ENCODE peak calls at places on chromosomes 2 and 18, in four cellular contexts. R is hepatocyte, H is cardiac muscle cell, X is IMR-90. O is an unnamed sample.

GRCh38 chr2:9333591-9334171 is 89.6 kb downstream of the ITGB1BP1 start:
- DNase-seq in R (peak; percentile 84), H (peak; percentile 85), X (peak; percentile 91), O (peak; percentile 62)

GRCh38 chr2:64784168-64785061 is 130.7 kb upstream of the SERTAD2 start:
- DNase-seq in R (no peak), H (no peak), X (no peak), O (no peak)

GRCh38 chr18:51162617-51163016 is 34.9 kb downstream of the MEX3C start:
- DNase-seq in R (no peak), H (no peak), X (no peak), O (no peak)

GRCh38 chr2:132448771-132449170 is 32.2 kb downstream of the GPR39 start:
- DNase-seq in R (peak; percentile 27), H (peak; percentile 67), X (peak; percentile 55), O (no peak)

GRCh38 chr18:2881490-2882195 is 34.8 kb downstream of the EMILIN2 start:
- DNase-seq in R (no peak), H (peak; percentile 93), X (peak; percentile 88), O (peak; percentile 82)

GRCh38 chr2:160010361-160011145 is 51.9 kb downstream of the PLA2R1 start:
- DNase-seq in R (no peak), H (no peak), X (peak; percentile 13), O (no peak)

GRCh38 chr2:230668939-230669303 is 43.7 kb upstream of the CAB39 start:
- DNase-seq in R (no peak), H (no peak), X (no peak), O (no peak)

GRCh38 chr2:233428008-233428407 is 73.7 kb downstream of the DGKD start:
- DNase-seq in R (no peak), H (no peak), X (no peak), O (no peak)

GRCh38 chr18:49648811-49649210 is 87.0 kb downstream of the LIPG start:
- DNase-seq in R (no peak), H (no peak), X (no peak), O (no peak)

GRCh38 chr2:71299507-71299906 is 32.1 kb upstream of the ZNF638 start:
- DNase-seq in R (peak; percentile 45), H (peak; percentile 62), X (peak; percentile 36), O (no peak)

GRCh38 chr2:217095511-217096205 is 235.8 kb upstream of the TNP1 start:
- DNase-seq in R (no peak), H (no peak), X (no peak), O (no peak)

GRCh38 chr2:174292908-174293307 is 41.8 kb upstream of the SP9 start:
- DNase-seq in R (no peak), H (no peak), X (no peak), O (no peak)

GRCh38 chr2:103139628-103140268 is 377.9 kb downstream of the TMEM182 start:
- DNase-seq in R (no peak), H (no peak), X (no peak), O (no peak)

GRCh38 chr2:103138123-103138886 is 376.5 kb downstream of the TMEM182 start:
- DNase-seq in R (no peak), H (no peak), X (no peak), O (no peak)

GRCh38 chr2:103132536-103133217 is 370.8 kb downstream of the TMEM182 start:
- DNase-seq in R (no peak), H (no peak), X (no peak), O (no peak)

GRCh38 chr2:103135679-103136078 is 373.8 kb downstream of the TMEM182 start:
- DNase-seq in R (no peak), H (no peak), X (no peak), O (no peak)
- H3K36me3 ChIP-seq in R (no peaks in the 10 kb centered on the region), H (no peaks in the 10 kb centered on the region), X (no peaks in the 10 kb centered on the region), O (no peaks in the 10 kb centered on the region)

DNA sequence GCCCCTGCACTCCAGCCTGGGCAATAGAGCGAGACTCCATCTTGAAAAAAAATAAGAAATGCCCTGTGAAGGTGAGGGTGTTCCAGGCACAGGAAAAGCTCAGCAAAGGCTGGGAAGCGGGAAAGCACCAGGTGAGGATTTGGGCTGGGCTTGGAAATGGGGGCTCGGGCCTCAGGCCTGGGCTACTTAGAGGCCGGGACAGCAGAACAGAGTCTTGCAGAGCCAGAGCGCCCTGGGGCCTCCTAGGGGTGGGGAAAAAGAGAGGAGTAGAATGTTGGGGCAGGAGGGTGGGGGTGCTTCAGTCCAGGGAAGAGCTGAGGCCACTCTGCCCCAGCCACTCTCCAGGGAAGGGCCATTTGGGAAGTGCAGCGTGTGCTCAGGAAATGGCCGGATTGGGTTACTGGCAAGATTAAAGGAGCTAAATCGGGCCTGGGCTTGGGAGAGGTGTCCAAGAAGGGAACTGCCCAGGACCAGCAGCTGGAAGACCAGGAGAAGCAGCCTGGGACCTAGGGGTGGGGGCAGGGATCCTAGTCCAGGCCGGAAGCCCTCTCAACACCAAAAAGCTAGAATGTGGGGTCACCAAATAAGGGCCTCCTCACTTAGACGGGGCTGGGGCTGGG is 13.8 kb upstream of the DES start:
- DNase-seq in R (no peak), H (no peak), X (no peak), O (peak; percentile 85)
- H3K27ac ChIP-seq in R (no peak overlapping the region), H (peak overlapping the region; percentile 92), X (no peak overlapping the region), O (peak overlapping the region; percentile 98)

DNA sequence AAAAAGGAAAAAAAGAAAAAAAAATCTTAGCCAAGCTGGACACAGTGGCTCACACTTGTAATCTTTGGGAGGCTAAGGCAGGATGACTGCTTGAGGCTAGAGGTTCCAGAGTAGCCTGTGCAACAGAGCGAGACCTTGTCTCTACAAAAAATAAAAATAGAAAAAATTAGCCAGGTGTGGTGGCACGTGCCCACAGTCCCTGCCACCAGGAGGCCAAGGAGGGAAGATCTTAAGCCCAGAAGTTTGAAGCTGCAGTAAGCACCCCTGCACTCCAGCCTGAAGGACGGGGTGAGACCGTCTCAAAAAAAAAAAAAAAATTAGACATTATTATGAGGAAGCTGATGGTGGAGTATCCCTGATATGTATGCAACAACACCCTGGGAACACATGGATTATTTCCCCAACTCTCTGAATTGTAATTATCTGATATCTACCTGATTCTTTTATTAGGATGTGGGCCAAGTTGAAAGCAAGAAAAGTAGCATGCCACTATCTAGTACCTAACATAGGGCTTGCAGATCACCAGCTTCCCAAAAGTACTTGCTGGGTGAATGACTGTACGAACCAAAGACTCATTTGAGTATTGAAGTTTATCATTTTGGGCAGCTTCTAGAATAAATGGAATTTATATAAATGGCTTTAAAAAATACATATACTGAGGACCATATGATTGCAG is 140.9 kb downstream of the TCF4 start:
- DNase-seq in R (no peak), H (no peak), X (no peak), O (no peak)
- H3K36me3 ChIP-seq in R (no peaks in the 10 kb centered on the region), H (no peaks in the 10 kb centered on the region), X (no peaks in the 10 kb centered on the region), O (no peaks in the 10 kb centered on the region)

DNA sequence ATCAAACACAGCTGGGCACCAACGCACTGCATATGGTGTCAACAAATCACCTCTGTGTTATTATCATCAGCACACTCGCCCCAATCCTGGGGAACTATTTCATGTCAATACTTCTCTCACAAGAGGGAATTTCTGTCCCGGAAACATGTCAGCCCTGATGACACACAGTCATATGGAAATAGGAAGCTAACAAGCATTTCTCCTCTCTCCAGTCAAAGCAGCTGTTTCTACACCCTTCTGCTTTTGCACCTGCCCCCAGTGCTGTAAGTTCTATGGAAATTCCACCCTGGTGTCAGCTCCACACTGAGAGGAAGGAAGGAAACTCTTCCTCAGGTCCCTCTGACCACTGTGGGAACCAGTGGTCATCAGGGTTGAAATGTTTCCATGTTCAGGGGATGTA is 447.6 kb upstream of the ID2 start:
- DNase-seq in R (no peak), H (no peak), X (no peak), O (no peak)
- H3K27ac ChIP-seq in R (no peak overlapping the region), H (no peak overlapping the region), X (no peak overlapping the region), O (no peak overlapping the region)